ENCODE peak calls at places on chromosome 9, in six cellular contexts. S is RWPE1, D is nephron progenitor cell, O is cardiac muscle cell, Y is HCT116, R is Peyer's patch. F is an unnamed sample.

GRCh38 chr9:68931821-68932220 is 82.1 kb downstream of the PRKACG start:
- DNase-seq in S (no peak), D (no peak), O (peak; percentile 16), Y (no peak), R (no peak), F (no peak)

GRCh38 chr9:84001621-84002020 is 21.0 kb downstream of the RMI1 start:
- DNase-seq in S (no peak), D (no peak), O (no peak), Y (no peak), R (no peak), F (no peak)

GRCh38 chr9:20611751-20612287 is 10.5 kb downstream of the MLLT3 start:
- DNase-seq in S (peak; percentile 49), D (no peak), O (peak; percentile 83), Y (no peak), R (no peak), F (no peak)

GRCh38 chr9:94553029-94553938 is 1.6 kb upstream of the PCAT7 start:
- DNase-seq in S (no peak), D (no peak), O (no peak), Y (no peak), R (no peak), F (no peak)

GRCh38 chr9:27560457-27560856 is 12.8 kb downstream of the C9orf72 start:
- DNase-seq in S (no peak), D (no peak), O (no peak), Y (no peak), R (no peak), F (no peak)

GRCh38 chr9:103942652-103943051 is 151.5 kb upstream of the SMC2 start:
- DNase-seq in S (no peak), D (no peak), O (no peak), Y (no peak), R (no peak), F (no peak)

GRCh38 chr9:136364942-136365774 is 1.6 kb upstream of the DNLZ start:
- DNase-seq in S (no peak), D (no peak), O (no peak), Y (no peak), R (no peak), F (no peak)

GRCh38 chr9:77433675-77434445 is 214.3 kb downstream of the GNA14 start:
- DNase-seq in S (peak; percentile 80), D (peak; percentile 56), O (peak; percentile 84), Y (peak; percentile 33), R (no peak), F (peak; percentile 51)

GRCh38 chr9:133943781-133944745 is 48.1 kb downstream of the VAV2 start:
- DNase-seq in S (peak; percentile 37), D (no peak), O (no peak), Y (no peak), R (no peak), F (no peak)

GRCh38 chr9:26870292-26870691 is 22.3 kb downstream of the CAAP1 start:
- DNase-seq in S (no peak), D (no peak), O (peak; percentile 13), Y (no peak), R (no peak), F (no peak)

GRCh38 chr9:134460206-134460605 is 134.0 kb downstream of the RXRA start:
- DNase-seq in S (no peak), D (no peak), O (no peak), Y (no peak), R (no peak), F (no peak)

GRCh38 chr9:3385871-3386270 is 139.9 kb downstream of the RFX3 start:
- DNase-seq in S (no peak), D (no peak), O (no peak), Y (no peak), R (no peak), F (no peak)

DNA sequence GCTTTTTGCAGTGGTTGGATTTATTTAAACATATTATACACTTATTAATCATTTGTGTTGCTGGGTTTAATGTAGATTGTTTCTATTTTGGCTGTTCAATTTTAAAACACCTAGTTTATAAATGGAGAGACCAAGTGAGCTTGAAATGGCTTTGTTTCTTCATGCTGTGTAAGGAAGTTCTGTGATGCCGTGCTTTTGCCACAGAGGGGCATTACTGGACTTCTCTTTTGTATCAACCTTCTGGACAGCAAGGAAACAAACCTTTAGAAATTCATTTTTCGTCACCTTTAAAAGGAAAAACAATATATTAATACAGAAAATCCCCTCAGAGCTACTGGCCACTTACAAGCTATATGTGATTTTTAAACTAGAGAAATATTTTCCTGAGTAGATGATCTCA is 81.9 kb downstream of the DMRTA1 start:
- DNase-seq in S (no peak), D (no peak), O (no peak), Y (peak; percentile 0), R (no peak), F (no peak)
- TF ChIP-seq CTCF in S (peak; percentile 18), D (no peak), O (no peak), Y (peak; percentile 27), R (no peak), F (peak; percentile 38)

GRCh38 chr9:114459464-114459863 is 45.8 kb downstream of the WHRN start:
- DNase-seq in S (no peak), D (no peak), O (no peak), Y (no peak), R (no peak), F (no peak)

GRCh38 chr9:114454652-114455051 is 50.6 kb downstream of the WHRN start:
- DNase-seq in S (no peak), D (no peak), O (no peak), Y (no peak), R (no peak), F (no peak)

GRCh38 chr9:114452219-114453169 is 52.8 kb downstream of the WHRN start:
- DNase-seq in S (no peak), D (no peak), O (peak; percentile 5), Y (no peak), R (peak; percentile 68), F (no peak)

GRCh38 chr9:114460513-114461225 is 44.6 kb downstream of the WHRN start:
- DNase-seq in S (no peak), D (no peak), O (no peak), Y (no peak), R (no peak), F (no peak)

GRCh38 chr9:114456929-114457328 is 48.3 kb downstream of the WHRN start:
- DNase-seq in S (no peak), D (no peak), O (no peak), Y (no peak), R (no peak), F (no peak)
- TF ChIP-seq CTCF in S (no peak), D (no peak), O (no peak), Y (no peak), R (no peak), F (no peak)

GRCh38 chr9:35566417-35566816 is 38.6 kb upstream of the TESK1 start:
- DNase-seq in S (no peak), D (no peak), O (peak; percentile 25), Y (no peak), R (no peak), F (no peak)
- TF ChIP-seq CTCF in S (no peak), D (no peak), O (no peak), Y (peak; percentile 32), R (no peak), F (no peak)

GRCh38 chr9:72294952-72295351 is 70.1 kb downstream of the ZFAND5 start:
- DNase-seq in S (no peak), D (no peak), O (peak; percentile 65), Y (no peak), R (no peak), F (no peak)

GRCh38 chr9:72290311-72290710 is 74.7 kb downstream of the ZFAND5 start:
- DNase-seq in S (no peak), D (no peak), O (no peak), Y (no peak), R (no peak), F (no peak)

GRCh38 chr9:72297516-72297915 is 67.5 kb downstream of the ZFAND5 start:
- DNase-seq in S (no peak), D (no peak), O (no peak), Y (no peak), R (no peak), F (no peak)

GRCh38 chr9:72292184-72292787 is 72.7 kb downstream of the ZFAND5 start:
- DNase-seq in S (no peak), D (no peak), O (peak; percentile 77), Y (no peak), R (no peak), F (no peak)

DNA sequence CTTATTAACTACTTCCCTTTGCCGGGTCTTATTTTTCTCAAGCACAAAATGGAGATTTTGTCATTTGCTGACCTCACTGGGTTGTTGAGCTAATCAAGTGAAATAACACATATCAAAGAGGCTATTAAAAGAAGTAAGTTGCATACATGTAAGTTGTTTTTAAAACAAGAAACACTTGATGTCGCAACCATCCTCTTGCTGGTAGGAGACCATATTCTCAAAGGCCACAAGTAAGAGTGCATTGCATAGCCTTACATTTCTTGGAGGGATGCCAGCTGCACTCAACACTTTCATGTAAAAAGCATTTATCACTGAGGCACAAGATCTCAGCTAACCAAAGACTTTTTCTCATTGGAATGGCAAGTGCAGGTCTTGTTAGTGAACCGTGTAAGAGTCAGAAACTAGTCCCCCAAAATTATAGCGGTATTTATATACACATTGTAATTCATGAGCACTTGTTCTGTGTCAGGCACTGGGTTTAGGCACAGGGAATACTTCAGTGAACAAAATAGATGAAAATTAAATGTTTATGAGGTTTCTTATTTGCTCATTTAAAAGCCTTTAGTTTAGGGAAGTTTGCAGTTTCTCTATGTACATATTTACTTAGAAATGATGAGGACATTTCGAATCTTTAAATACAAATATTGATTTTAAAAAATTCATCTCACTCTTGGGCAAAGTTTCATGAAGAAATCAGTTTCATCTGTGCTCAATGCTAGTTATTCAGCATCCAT is 72.0 kb downstream of the ZFAND5 start:
- DNase-seq in S (no peak), D (no peak), O (peak; percentile 98), Y (no peak), R (no peak), F (no peak)
- TF ChIP-seq CTCF in S (no peak), D (no peak), O (no peak), Y (no peak), R (no peak), F (no peak)